ENCODE peak calls at places on chromosome 14, in nine cellular contexts. D is colonic mucosa; F is WTC11; W is transverse colon; J is CD4-positive, alpha-beta T cell; A is fibroblast of lung; V is ovary; L is left ventricle myocardium inferior; B is CD8-positive, alpha-beta T cell. Q is an unnamed sample.

GRCh38 chr14:105525861-105526780 is at the start of gene TMEM121:
- DNase-seq in B (no peak), F (peak; percentile 54), J (no peak), D (no peak), V (peak; percentile 47), W (peak; percentile 22), L (no peak), A (no peak), Q (no peak)

GRCh38 chr14:103097994-103098957 is 3.8 kb downstream of the EXOC3L4 start:
- DNase-seq in F (peak; percentile 16), L (no peak), A (no peak), B (no peak), J (no peak), D (no peak), V (no peak), W (no peak), Q (no peak)

GRCh38 chr14:24297190-24297964 is 2.2 kb downstream of the DHRS1 start:
- DNase-seq in A (peak; percentile 20), J (no peak), D (no peak), W (no peak), V (no peak), F (no peak), L (no peak), B (no peak), Q (no peak)

GRCh38 chr14:29637406-29637805 is 290.2 kb downstream of the PRKD1 start:
- DNase-seq in B (no peak), W (no peak), F (no peak), L (peak; percentile 40), D (peak; percentile 19), J (no peak), A (peak; percentile 79), V (peak; percentile 70), Q (no peak)

GRCh38 chr14:68672609-68673285 is 120.1 kb downstream of the ZFP36L1 start:
- DNase-seq in A (no peak), W (no peak), F (no peak), D (no peak), L (no peak), J (no peak), B (no peak), V (no peak), Q (no peak)

GRCh38 chr14:24892730-24893059 is 157.3 kb downstream of the STXBP6 start:
- DNase-seq in F (no peak), A (no peak), W (no peak), V (no peak), J (no peak), D (no peak), B (no peak), L (no peak), Q (no peak)

GRCh38 chr14:71266994-71267636 is 359.9 kb downstream of the PCNX1 start:
- DNase-seq in W (no peak), L (no peak), V (no peak), D (no peak), J (no peak), B (no peak), A (peak; percentile 19), F (no peak), Q (no peak)

GRCh38 chr14:104389326-104390220 is 190.0 kb upstream of the C14orf180 start:
- DNase-seq in D (no peak), B (no peak), V (peak; percentile 4), F (no peak), L (no peak), A (no peak), W (no peak), J (no peak), Q (no peak)

GRCh38 chr14:74508292-74508731 is 14.7 kb downstream of the ISCA2 start:
- DNase-seq in D (no peak), W (no peak), A (no peak), L (no peak), F (peak; percentile 76), B (no peak), J (no peak), V (no peak), Q (no peak)
- TF ChIP-seq CTCF in D (no peak), W (no peak), A (peak; percentile 54), L (peak; percentile 14), F (no peak), B (no peak), J (no peak), V (no peak), Q (no peak)

DNA sequence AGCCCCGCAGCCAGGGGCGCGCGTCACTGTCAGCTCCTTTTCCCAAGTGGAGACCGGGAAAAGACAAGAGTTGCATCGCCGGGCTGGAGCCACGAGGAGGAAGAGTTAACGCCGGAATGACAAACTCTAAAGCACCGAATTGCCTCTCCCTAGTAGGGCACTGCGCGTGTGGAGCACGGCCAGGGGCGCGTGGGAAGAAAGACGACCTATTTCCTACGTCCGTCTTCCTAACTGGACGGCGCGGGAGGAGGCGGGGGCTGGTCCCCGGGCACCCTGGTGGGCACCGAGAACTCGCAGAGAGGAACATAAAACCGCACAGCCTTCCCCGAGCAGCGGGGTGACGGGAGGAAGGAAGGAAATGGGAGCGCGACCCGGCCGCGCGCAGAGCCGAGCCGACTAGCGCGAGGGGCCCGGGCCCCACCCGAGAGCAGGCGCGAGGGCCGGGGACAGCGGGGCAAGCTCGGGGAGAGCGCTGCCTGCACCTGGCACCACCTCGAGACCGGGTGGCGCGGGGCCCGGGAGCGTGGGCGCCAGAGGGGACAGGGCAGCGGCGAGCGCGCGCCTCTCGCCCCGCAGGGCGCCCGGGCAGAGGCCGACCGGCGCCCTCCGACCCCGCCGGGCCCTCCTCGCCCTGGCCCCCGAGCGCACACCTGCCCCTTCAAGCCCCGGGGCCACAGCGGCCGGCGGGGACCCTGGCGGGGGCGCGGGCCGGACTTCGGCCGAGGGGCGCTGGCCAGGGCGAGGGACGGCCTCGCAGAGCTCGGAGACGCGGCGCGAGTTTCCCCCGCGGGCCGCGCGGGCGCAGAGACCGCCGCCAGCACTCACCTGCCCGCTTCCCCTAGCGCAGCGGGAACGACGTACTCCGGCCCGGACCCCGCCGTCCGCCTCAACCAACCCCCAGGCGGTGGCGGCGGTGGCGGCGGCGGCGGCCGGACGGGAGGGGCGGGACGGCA is 480 bp downstream of the SETD3 start:
- DNase-seq in A (peak; percentile 46), B (no peak), W (peak; percentile 63), V (peak; percentile 67), J (peak; percentile 9), F (peak; percentile 59), D (peak; percentile 59), L (peak; percentile 67), Q (peak; percentile 33)
- TF ChIP-seq CTCF in A (peak; percentile 13), B (no peak), W (no peak), V (no peak), J (no peak), F (no peak), D (no peak), L (peak; percentile 46), Q (no peak)

GRCh38 chr14:33342299-33342974 is 403.8 kb downstream of the NPAS3 start:
- DNase-seq in V (no peak), J (no peak), B (no peak), L (no peak), W (no peak), A (no peak), D (no peak), F (no peak), Q (no peak)
- TF ChIP-seq CTCF in V (no peak), J (no peak), B (no peak), L (no peak), W (no peak), A (no peak), D (no peak), F (no peak), Q (no peak)

GRCh38 chr14:92382677-92383076 is 59.7 kb downstream of the SLC24A4 start:
- DNase-seq in F (no peak), W (no peak), D (no peak), A (no peak), B (no peak), J (no peak), L (no peak), V (no peak), Q (no peak)
- TF ChIP-seq CTCF in F (no peak), W (peak; percentile 21), D (no peak), A (peak; percentile 23), B (no peak), J (no peak), L (peak; percentile 61), V (no peak), Q (no peak)

DNA sequence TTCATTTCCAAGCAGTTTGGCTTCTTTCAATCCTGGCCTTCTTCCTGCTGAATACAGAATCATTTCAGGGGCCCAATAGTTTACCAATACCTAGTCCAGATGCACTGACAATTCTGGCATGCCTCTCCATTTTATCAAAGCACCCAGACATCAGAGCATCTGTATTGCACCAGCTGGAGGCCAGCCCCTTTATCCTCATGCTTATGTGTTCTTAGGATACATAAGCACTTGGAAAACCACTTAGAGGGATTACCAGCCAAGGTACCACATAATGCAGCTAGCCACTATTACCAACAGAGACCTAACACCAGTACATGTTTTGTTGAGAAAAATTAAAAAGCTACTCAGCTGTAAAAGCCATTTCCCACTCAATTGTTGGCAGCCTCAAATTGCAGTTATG is 263.9 kb downstream of the DIO2 start:
- DNase-seq in D (no peak), V (no peak), F (no peak), L (no peak), J (no peak), B (no peak), A (no peak), W (no peak), Q (no peak)
- TF ChIP-seq CTCF in D (no peak), V (no peak), F (no peak), L (no peak), J (no peak), B (no peak), A (no peak), W (no peak), Q (no peak)

GRCh38 chr14:100900837-100901390 is 2.6 kb downstream of the RTL1 start:
- DNase-seq in D (peak; percentile 64), J (no peak), A (no peak), B (no peak), W (peak; percentile 50), V (no peak), L (no peak), F (peak; percentile 75), Q (no peak)

GRCh38 chr14:100901391-100902183 is 1.9 kb downstream of the RTL1 start:
- DNase-seq in B (no peak), F (peak; percentile 5), V (no peak), D (peak; percentile 12), A (no peak), L (no peak), W (no peak), J (no peak), Q (no peak)

GRCh38 chr14:100903672-100904185 is at the start of gene RTL1:
- DNase-seq in L (no peak), F (no peak), B (no peak), D (no peak), A (no peak), W (no peak), J (no peak), V (no peak), Q (no peak)

GRCh38 chr14:100902792-100903191 is 730 bp downstream of the RTL1 start:
- DNase-seq in V (no peak), A (no peak), L (no peak), D (no peak), J (no peak), F (peak; percentile 10), B (no peak), W (no peak), Q (no peak)

GRCh38 chr14:100902295-100902694 is 1.2 kb downstream of the RTL1 start:
- DNase-seq in D (no peak), L (no peak), V (no peak), B (no peak), A (no peak), J (no peak), W (no peak), F (peak; percentile 44), Q (no peak)
- TF ChIP-seq CTCF in D (no peak), L (no peak), V (no peak), B (no peak), A (peak; percentile 23), J (no peak), W (no peak), F (no peak), Q (no peak)

Q was measured in activated B cell treated with CpG ODN at 0.5 μM for 24 hours.